ENCODE peak calls at places on chromosomes 5 and 9, in seven cellular contexts. M is ovary, W is astrocyte of the spinal cord, R is pancreas, E is testis, C is GM10248, S is upper lobe of right lung. O is an unnamed sample.

GRCh38 chr9:103894184-103894583 is 199.9 kb upstream of the SMC2 start:
- DNase-seq in E (no peak), M (no peak), S (no peak), R (no peak), W (no peak), C (no peak), O (no peak)

GRCh38 chr5:135810188-135810943 is 24.1 kb upstream of the SLC25A48 start:
- DNase-seq in R (no peak), M (no peak), E (no peak), W (no peak), S (no peak), C (no peak), O (no peak)

GRCh38 chr9:35353731-35354365 is 136.1 kb upstream of the RUSC2 start:
- DNase-seq in S (no peak), C (no peak), E (no peak), M (no peak), W (no peak), R (no peak), O (no peak)

GRCh38 chr5:38607396-38607795 is 51.0 kb upstream of the LIFR start:
- DNase-seq in S (no peak), M (peak), R (no peak), C (no peak), W (peak), E (no peak), O (no peak)

GRCh38 chr9:121463026-121463827 is 36.4 kb downstream of the GGTA1 start:
- DNase-seq in E (peak), S (peak), R (no peak), C (no peak), M (no peak), W (no peak), O (no peak)

GRCh38 chr9:36189978-36190377 is 743 bp upstream of the CLTA start:
- DNase-seq in C (no peak), S (no peak), M (no peak), W (no peak), E (no peak), R (no peak), O (no peak)

GRCh38 chr5:135482383-135482933 is 30.3 kb upstream of the TIFAB start:
- DNase-seq in M (no peak), S (no peak), R (no peak), E (no peak), W (no peak), C (no peak), O (no peak)

GRCh38 chr9:18979367-18979766 is 53.6 kb downstream of the SAXO1 start:
- DNase-seq in M (no peak), S (no peak), W (peak), C (no peak), E (no peak), R (no peak), O (no peak)

GRCh38 chr5:143302344-143302743 is 101.1 kb downstream of the NR3C1 start:
- DNase-seq in R (no peak), C (no peak), M (no peak), S (no peak), E (no peak), W (no peak), O (no peak)

GRCh38 chr5:75640826-75641225 is 29.6 kb downstream of the ANKDD1B start:
- DNase-seq in M (no peak), W (no peak), S (no peak), R (no peak), E (no peak), C (no peak), O (no peak)

GRCh38 chr9:93669116-93669957 is 93.0 kb downstream of the PHF2 start:
- DNase-seq in C (no peak), E (no peak), W (no peak), S (peak), R (peak), M (peak), O (peak)

GRCh38 chr5:668299-668995 is 24.7 kb downstream of the TPPP start:
- DNase-seq in R (no peak), S (peak), W (no peak), C (no peak), M (no peak), E (no peak), O (no peak)

GRCh38 chr9:5549671-5550650 is 39.6 kb downstream of the PDCD1LG2 start:
- DNase-seq in S (no peak), M (no peak), R (no peak), E (no peak), W (peak), C (no peak), O (no peak)

DNA sequence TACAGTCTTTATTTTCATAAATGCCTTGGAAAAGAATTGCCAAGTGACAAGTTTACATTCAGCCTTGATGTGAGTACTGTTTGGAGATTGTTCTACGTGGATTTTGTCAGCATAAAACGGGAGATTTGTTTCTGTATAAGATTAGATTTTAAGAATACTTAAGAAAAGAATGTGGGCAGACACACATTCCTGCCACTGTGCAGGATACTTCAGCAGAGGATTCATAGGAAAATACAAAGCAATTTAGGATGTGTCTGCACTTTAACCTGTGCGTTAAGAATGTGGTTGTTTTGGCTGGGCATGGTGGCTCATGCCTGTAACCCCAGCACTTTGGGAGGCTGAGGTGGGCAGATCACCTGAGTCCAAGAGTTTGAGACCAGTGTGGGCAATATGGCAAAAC is 37.2 kb downstream of the GPR107 start:
- DNase-seq in E (no peak), W (no peak), M (no peak), S (no peak), C (no peak), R (no peak), O (no peak)
- TF ChIP-seq CTCF in E (no peak), W (peak), M (no peak), S (peak), C (no peak), R (no peak), O (no peak)

DNA sequence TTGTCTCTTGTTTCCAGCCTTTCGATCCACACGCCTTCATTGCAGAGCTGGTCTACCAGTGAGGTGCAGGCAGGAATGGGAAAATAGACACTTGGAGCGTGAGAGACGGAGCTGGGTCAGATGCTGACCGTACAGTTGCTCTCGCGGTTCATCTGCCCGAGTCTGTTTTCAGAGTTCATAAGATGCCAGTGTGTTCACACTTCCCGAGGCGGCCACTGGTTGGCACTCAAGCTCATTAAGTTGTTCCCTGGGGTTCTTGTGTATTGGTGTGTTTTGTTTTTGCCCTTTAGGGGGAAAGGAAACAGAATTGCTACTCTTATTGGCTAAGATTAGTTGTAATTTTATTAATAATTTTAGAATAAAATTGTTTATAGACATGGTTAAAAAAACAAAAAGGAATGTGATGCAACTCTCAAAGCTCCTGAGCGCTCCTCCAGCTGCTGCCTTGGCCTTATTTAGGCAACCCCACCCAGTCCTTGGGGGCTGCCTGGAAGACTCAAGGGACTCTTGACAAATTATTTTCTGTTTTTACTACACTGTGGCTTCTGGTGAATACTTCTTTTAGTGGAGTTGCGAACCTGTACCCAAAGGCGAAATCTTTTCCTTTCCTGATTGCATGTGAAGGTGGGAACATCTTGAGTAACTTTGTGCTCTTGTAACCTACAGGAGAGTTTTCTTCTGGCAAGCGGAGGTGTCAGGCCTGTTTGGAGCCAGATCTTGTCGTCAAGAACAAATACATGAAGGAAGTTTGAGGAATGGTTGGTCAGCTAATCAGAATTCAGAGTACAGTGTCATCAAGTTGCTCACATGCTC is 146.1 kb downstream of the MAST4 start:
- DNase-seq in R (no peak), C (no peak), S (no peak), M (peak), E (peak), W (no peak), O (no peak)
- TF ChIP-seq CTCF in R (no peak), C (no peak), S (peak), M (peak), E (no peak), W (peak), O (no peak)

DNA sequence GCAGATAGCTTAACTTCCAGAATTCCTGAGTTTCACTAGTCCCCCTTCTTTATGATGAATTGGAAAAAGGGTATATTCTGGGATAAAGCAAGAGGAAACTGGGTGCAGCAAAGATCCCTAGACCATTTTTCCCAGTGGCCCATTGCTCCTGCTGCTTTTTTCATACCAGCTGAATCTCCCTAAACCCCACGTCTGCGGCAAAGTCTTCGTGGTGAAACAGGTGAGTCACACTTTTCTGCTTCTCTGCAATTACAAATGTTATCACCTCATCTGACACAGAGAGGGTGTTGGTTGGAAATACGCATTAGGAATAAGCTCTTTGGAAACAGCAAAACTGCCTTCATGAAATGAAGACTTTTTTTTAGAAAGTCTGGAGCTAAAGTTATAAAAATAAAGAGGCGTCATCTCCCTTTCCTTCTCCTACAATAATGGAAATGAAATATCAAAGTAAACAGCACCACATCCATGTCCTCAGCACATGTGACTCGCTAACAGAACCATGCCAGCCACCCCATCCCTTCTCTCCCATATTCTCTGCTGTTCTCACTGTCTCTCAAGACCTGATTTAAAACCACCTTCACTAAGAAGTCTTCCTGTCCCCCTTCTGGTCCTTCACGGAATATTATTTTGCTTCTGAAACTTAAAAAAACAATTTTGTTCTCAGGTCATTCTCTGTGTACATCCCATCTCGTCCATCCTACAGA is 39.5 kb upstream of the GLRX start:
- DNase-seq in C (no peak), W (peak), R (no peak), S (no peak), M (no peak), E (no peak), O (no peak)
- TF ChIP-seq CTCF in C (no peak), W (no peak), R (no peak), S (no peak), M (no peak), E (no peak), O (no peak)

GRCh38 chr5:12292610-12293204 is 388.5 kb upstream of the CTNND2 start:
- DNase-seq in W (peak), E (peak), M (no peak), C (no peak), R (no peak), S (no peak), O (no peak)
- TF ChIP-seq CTCF in W (peak), E (no peak), M (no peak), C (no peak), R (no peak), S (no peak), O (no peak)

GRCh38 chr5:80269991-80270438 is 14.2 kb upstream of the SERINC5 start:
- DNase-seq in S (no peak), M (no peak), W (no peak), E (no peak), C (no peak), R (no peak), O (no peak)

GRCh38 chr5:80276186-80276585 is 20.3 kb upstream of the SERINC5 start:
- DNase-seq in R (no peak), E (no peak), W (no peak), C (no peak), S (no peak), M (no peak), O (no peak)

GRCh38 chr5:80275347-80275746 is 19.5 kb upstream of the SERINC5 start:
- DNase-seq in R (no peak), E (peak), W (peak), S (no peak), C (no peak), M (no peak), O (no peak)
- TF ChIP-seq CTCF in R (no peak), E (peak), W (peak), S (peak), C (peak), M (peak), O (no peak)